ENCODE peak calls at places on chromosomes 1 and 21, in five cellular contexts. W, B, P, M and I are unnamed samples.

GRCh38 chr1:89672489-89673183 is 39.7 kb downstream of the LRRC8C start:
- DNase-seq in W (no peak), B (no peak), P (no peak), M (no peak), I (no peak)

GRCh38 chr21:36753556-36753955 is 54.6 kb downstream of the SIM2 start:
- DNase-seq in W (no peak), B (no peak), P (no peak), M (no peak), I (no peak)

GRCh38 chr1:33903210-33903589 is 39.3 kb downstream of the HMGB4 start:
- DNase-seq in W (no peak), B (no peak), P (no peak), M (no peak), I (no peak)

GRCh38 chr1:40404670-40405462 is 31.3 kb downstream of the SMAP2 start:
- DNase-seq in W (no peak), B (peak), P (no peak), M (no peak), I (peak)

GRCh38 chr1:207893737-207894582 is 17.0 kb downstream of the CD34 start:
- DNase-seq in W (no peak), B (no peak), P (no peak), M (no peak), I (no peak)

GRCh38 chr1:153805042-153805745 is 30.0 kb downstream of the SLC27A3 start:
- DNase-seq in W (peak), B (no peak), P (no peak), M (no peak), I (peak)

GRCh38 chr1:7519181-7519860 is 251.8 kb upstream of the VAMP3 start:
- DNase-seq in W (no peak), B (no peak), P (no peak), M (no peak), I (no peak)

GRCh38 chr1:70467531-70467930 is 56.5 kb downstream of the CTH start:
- DNase-seq in W (no peak), B (no peak), P (no peak), M (no peak), I (no peak)

GRCh38 chr1:245085508-245086095 is 69.2 kb upstream of the KIF26B start:
- DNase-seq in W (no peak), B (no peak), P (no peak), M (no peak), I (no peak)

GRCh38 chr1:232511172-232511571 is 118.8 kb downstream of the SIPA1L2 start:
- DNase-seq in W (no peak), B (no peak), P (no peak), M (no peak), I (no peak)

DNA sequence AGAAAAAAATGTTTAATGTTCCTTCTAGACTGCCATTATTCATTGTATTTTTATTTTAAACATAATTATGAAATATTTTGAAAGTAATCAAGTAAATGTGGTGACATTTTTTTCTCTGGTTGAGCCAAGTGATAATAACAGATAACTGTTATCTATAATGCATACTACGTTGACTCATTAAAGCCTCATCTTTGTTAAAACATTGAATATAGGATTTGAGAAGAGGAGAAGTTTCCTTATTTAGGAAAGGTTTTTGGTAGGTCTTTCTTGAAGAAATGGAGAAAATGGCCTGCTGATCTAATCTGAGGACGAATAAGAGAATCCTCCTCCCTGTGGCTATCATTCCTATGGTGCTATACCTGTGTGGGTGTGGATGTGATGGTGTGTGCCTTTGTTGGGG is 89.0 kb downstream of the NFIA start:
- DNase-seq in W (no peak), B (no peak), P (no peak), M (no peak), I (no peak)
- H3K27ac ChIP-seq in W (peak), B (no peak), P (peak), M (peak), I (no peak)

GRCh38 chr1:170559166-170559565 is 27.2 kb downstream of the GORAB start:
- DNase-seq in W (no peak), B (no peak), P (no peak), M (no peak), I (no peak)
- H3K4me3 ChIP-seq in W (no peak), B (no peak), P (no peak), M (no peak), I (no peak)

GRCh38 chr1:115753830-115754229 is 14.7 kb downstream of the CASQ2 start:
- DNase-seq in W (no peak), B (no peak), P (no peak), M (peak), I (no peak)
- H3K27ac ChIP-seq in W (peak), B (no peak), P (no peak), M (peak), I (no peak)

DNA sequence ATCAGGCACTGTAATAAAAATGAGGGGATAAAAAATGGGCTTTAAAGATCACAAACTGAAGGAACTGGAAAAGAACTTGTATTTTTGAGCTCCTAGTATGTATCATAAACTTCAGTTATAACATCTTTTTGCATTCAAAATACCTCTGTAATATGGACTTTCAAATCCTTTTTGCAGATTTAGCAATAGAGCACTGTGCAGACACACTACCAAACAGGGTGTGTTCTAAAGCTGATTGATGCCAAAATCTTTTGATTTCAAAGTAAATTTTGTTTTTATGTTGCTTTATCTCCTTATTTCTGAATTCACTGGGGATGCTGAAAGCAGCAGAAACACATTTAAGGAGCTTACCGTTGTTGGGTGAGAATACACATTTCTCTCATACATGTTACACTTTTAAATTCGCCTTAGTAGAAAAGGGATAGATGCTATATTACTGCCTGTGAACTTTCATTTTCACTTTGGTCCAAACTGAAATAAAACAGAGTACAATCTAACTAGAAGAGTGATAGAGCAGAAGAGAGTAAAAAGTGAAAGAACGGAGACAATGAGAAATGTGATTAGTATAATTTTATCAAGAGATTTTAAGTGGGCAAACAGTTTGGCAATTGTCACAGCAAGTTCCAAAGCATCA is 1126.6 kb downstream of the BRINP3 start:
- DNase-seq in W (no peak), B (no peak), P (no peak), M (no peak), I (no peak)
- H3K4me3 ChIP-seq in W (peak), B (peak), P (no peak), M (no peak), I (no peak)

DNA sequence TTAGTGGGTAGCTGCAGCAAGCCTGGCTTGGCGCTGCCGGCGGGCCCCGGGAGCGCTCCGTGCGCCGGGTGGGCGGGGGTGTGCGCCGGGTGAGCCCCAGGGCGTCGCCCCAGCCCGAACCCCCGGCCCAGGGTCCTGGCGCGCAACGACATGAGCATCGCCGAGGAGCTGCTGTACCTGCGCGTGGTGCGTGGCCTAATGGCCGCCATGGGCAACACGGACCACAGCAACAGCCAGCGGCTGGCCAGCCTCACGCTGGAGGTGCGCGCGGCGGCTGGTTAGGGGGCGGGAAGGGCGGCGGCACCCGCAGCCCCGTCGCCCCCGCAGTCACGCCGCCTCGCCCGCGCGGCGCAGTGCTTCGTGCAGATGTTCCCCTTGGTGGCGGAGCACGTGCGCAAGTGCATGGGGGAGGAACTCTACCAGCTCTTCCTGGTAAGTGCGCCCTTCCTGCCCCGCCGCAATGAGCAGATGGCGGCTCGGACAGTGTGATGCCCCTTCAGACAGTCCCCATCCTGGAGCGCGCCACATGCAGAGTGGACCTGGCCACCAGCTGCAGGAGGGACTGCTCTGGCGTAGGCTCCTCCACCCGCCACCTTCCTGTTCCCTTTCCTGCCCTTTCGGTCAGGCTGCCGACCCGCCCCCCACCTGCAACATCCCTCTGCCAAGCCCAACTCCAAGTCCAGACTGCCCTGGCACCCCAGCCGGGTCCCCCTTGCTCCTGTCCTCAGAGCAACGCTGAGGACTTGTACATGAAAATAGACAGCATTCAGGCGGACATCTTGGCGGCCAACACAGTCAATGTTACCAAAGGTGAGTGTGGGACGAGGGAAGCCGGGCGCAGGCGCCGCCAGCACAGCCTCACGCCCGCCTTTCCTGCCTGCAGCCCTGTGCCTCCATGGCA is 6.3 kb downstream of the RNU5D-1 start:
- DNase-seq in W (no peak), B (no peak), P (no peak), M (no peak), I (no peak)
- H3K27ac ChIP-seq in W (no peak), B (no peak), P (no peak), M (no peak), I (peak)

GRCh38 chr1:203146537-203146936 is 19.0 kb downstream of the ADORA1 start:
- DNase-seq in W (no peak), B (no peak), P (no peak), M (no peak), I (no peak)
- H3K4me3 ChIP-seq in W (no peak), B (no peak), P (no peak), M (no peak), I (no peak)

DNA sequence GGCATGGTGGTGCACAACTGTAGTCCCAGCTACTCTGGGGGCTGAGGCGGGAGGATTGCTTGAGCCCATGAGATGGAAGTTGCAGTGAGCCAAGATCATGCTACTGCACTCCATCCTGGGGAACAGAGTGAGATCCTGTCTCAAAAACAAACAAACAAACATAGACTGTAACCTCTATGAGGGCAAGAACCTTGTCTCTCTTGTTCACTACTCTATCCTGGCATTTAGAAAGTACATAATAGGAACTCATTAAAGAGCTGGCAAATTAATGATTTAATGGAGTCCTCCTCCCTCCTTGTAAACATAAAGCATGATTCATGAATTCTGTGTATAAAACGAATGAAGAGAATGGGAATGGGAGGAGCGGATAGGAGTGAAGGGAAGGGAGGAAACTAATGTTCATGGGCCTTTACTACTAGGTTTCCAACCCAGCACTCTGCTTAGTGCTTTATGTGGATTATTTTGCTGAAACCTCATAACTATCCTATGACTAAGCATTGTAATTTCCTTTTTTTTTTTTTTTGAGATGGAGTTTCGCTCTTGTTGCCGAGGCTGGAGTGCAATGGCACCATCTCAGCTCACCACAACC is 8.6 kb downstream of the LMOD1 start:
- DNase-seq in W (no peak), B (no peak), P (no peak), M (no peak), I (no peak)
- H3K27ac ChIP-seq in W (peak), B (no peak), P (no peak), M (peak), I (no peak)

DNA sequence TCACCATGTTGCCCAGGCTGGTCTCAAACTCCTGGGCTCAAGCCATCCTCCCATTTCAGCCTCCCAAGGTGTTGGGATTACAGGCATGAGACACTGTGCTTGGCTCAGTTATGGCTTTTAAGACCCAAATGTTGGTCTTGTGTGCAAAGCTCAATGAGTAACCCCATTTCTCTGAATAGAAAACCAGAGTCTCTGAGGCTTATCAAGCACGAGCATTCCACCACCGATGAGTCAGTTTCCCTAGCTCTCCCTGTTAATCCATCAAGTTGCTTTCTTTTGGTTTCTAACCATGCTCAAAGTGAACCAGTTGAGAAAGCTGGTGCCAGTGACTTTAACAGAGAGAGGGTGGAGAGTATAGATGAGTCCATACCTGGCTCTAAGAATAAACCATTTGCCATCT is 350.9 kb upstream of the ADGRL2 start:
- DNase-seq in W (no peak), B (no peak), P (no peak), M (no peak), I (no peak)
- H3K4me3 ChIP-seq in W (no peak), B (no peak), P (no peak), M (no peak), I (no peak)

GRCh38 chr1:35261412-35262120 is 6.9 kb upstream of the ZMYM4 start:
- DNase-seq in W (no peak), B (no peak), P (no peak), M (no peak), I (no peak)
- H3K27ac ChIP-seq in W (no peak), B (no peak), P (no peak), M (no peak), I (no peak)

GRCh38 chr1:220879509-220880366 is 495 bp downstream of the HLX start:
- DNase-seq in W (peak), B (peak), P (peak), M (peak), I (no peak)

GRCh38 chr1:220880367-220880680 is 1.1 kb downstream of the HLX start:
- DNase-seq in W (no peak), B (no peak), P (no peak), M (no peak), I (no peak)

GRCh38 chr1:220879090-220879508 is at the start of gene HLX:
- DNase-seq in W (peak), B (peak), P (peak), M (peak), I (no peak)

GRCh38 chr1:220881918-220882891 is 3.0 kb downstream of the HLX start:
- DNase-seq in W (peak), B (peak), P (peak), M (no peak), I (no peak)

GRCh38 chr1:220880726-220881506 is 1.7 kb downstream of the HLX start:
- DNase-seq in W (peak), B (peak), P (peak), M (peak), I (no peak)
- H3K4me3 ChIP-seq in W (peak), B (peak), P (no peak), M (peak), I (no peak)